ENCODE peak calls at places on chromosomes 12 and 14, in six cellular contexts. A is IMR-90, F is mesendoderm, K is mesenchymal stem cell, I is H1, M is trophoblast cell. D is an unnamed sample.

GRCh38 chr12:50088577-50089335 is 3.6 kb downstream of the SMARCD1 start:
- DNase-seq in F (peak), K (peak), M (peak), I (no peak), A (peak), D (no peak)

GRCh38 chr14:105541218-105541617 is 14.8 kb downstream of the TMEM121 start:
- DNase-seq in F (no peak), M (no peak), A (no peak), K (no peak), I (no peak), D (no peak)

GRCh38 chr12:50218386-50218785 is 51.2 kb upstream of the CERS5 start:
- DNase-seq in M (peak), I (no peak), K (peak), F (peak), A (peak), D (no peak)

GRCh38 chr14:76937181-76938091 is 91.1 kb downstream of the IRF2BPL start:
- DNase-seq in F (peak), A (peak), I (no peak), M (no peak), K (peak), D (no peak)

GRCh38 chr12:113151655-113152054 is 2.1 kb downstream of the CFAP73 start:
- DNase-seq in F (no peak), A (no peak), K (no peak), M (no peak), I (no peak), D (no peak)

GRCh38 chr14:55689971-55690871 is 110.2 kb downstream of the KTN1 start:
- DNase-seq in F (peak), K (no peak), M (no peak), I (no peak), A (no peak), D (no peak)

GRCh38 chr12:4157122-4157521 is 116.4 kb upstream of the CCND2 start:
- DNase-seq in K (no peak), I (no peak), M (no peak), A (no peak), F (peak), D (no peak)

GRCh38 chr12:62466018-62466595 is 519 bp upstream of the MON2 start:
- DNase-seq in A (peak), K (peak), M (peak), F (peak), I (no peak), D (no peak)

GRCh38 chr12:74334770-74335169 is 202.9 kb upstream of the ATXN7L3B start:
- DNase-seq in K (peak), M (no peak), F (no peak), I (no peak), A (peak), D (no peak)

GRCh38 chr14:32259368-32260013 is 56.4 kb upstream of the RNU6-8 start:
- DNase-seq in A (peak), F (peak), K (peak), I (no peak), M (peak), D (no peak)

GRCh38 chr12:124236651-124237050 is 58.2 kb upstream of the RFLNA start:
- DNase-seq in K (peak), F (no peak), A (peak), I (no peak), M (no peak), D (no peak)

GRCh38 chr14:33908540-33909223 is 42.2 kb downstream of the EGLN3 start:
- DNase-seq in F (peak), M (no peak), I (no peak), K (no peak), A (no peak), D (no peak)

DNA sequence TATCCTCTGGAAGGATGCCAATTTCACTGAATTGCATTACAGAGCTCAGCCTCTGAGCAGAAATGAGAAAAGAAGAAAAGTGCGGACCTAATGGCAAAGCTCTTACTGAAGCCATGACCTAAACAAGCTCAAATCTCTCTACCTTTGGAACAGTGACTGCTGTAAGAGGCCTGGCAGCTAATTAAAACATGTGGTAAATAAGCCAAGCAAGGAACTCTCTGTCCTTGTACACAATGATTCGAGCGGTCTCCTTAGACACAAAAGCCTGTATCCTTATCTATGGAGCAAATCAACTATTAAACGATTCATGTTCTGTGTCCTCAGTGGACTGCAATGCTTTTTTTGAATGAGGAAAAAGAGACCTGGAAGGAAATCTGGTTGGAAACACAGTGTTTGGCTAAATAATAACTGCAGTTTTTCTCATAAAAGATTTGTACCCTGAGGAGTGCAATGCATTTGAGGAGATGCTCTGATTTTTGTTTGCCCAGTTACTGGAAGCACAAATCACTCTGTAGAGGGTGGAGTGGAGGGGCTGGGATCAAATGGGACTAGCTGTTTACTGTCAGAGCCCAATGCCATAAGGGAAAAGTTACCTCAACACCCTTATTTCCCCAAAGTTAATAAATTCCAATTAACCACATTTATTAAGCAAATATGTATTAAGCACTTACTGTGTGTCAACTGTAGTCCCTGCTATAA is 113.8 kb downstream of the NDUFA12 start:
- DNase-seq in A (no peak), M (no peak), I (no peak), K (no peak), F (no peak), D (no peak)
- H4K8ac ChIP-seq in A (no peak), M (no peak), I (no peak), K (no peak), F (no peak), D (no peak)

GRCh38 chr14:22836301-22837058 is at the start of gene MMP14:
- DNase-seq in F (peak), I (no peak), K (peak), M (peak), A (peak), D (no peak)

GRCh38 chr14:22835505-22835904 is 880 bp upstream of the MMP14 start:
- DNase-seq in A (no peak), K (no peak), M (no peak), F (no peak), I (no peak), D (no peak)

GRCh38 chr14:22837750-22838538 is 1.6 kb downstream of the MMP14 start:
- DNase-seq in I (no peak), A (peak), K (peak), M (peak), F (peak), D (no peak)

GRCh38 chr14:22838631-22839041 is 2.3 kb downstream of the MMP14 start:
- DNase-seq in K (peak), I (no peak), A (peak), M (peak), F (peak), D (no peak)

DNA sequence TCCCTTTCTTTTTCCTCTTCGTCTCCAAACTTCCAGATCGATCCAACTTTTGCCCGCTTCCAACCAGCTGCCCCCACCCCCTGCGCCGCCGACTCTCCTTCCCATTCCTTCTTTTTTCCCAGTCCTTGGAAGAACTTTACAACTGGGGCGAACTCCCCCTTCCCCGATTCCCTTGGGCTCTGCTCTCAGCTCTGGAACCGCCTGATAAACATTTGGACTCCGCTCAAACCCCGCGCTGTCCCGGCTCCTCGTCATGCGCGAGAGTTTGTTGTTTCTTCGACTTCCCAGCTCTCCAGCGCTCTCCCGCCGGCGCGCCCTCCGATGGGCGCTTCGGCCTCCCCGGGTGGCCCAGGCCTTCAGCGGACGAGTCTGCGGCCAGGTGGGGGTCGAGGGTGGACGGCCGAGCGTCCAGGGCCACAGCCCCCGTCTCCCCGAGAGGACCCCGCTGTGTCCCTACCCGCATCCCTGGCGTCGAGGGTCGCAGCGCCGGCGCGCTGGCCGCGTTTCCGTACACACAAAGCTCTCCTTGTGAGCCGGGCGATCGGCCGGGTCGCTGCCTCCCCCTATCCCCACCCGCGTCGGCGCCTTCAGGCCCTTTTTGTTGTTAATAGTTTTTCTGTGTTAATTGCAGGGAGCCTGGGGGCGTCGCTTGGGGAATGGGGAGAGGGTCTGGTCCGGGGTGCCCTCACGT is 819 bp downstream of the MMP14 start:
- DNase-seq in I (no peak), F (peak), K (peak), M (no peak), A (peak), D (no peak)
- H3K4ac ChIP-seq in I (no peak), F (peak), K (peak), M (peak), A (peak), D (no peak)

GRCh38 chr14:91509878-91510170 is 286 bp downstream of the PPP4R3A start:
- DNase-seq in M (peak), I (no peak), F (no peak), K (no peak), A (no peak), D (no peak)

GRCh38 chr14:91509083-91509877 is 830 bp downstream of the PPP4R3A start:
- DNase-seq in F (peak), I (no peak), A (no peak), K (no peak), M (no peak), D (no peak)

GRCh38 chr14:91511014-91511466 is 930 bp upstream of the PPP4R3A start:
- DNase-seq in K (no peak), A (peak), F (peak), M (no peak), I (no peak), D (peak)

GRCh38 chr14:91508105-91508504 is 2.0 kb downstream of the PPP4R3A start:
- DNase-seq in A (no peak), F (no peak), K (no peak), M (no peak), I (no peak), D (no peak)

DNA sequence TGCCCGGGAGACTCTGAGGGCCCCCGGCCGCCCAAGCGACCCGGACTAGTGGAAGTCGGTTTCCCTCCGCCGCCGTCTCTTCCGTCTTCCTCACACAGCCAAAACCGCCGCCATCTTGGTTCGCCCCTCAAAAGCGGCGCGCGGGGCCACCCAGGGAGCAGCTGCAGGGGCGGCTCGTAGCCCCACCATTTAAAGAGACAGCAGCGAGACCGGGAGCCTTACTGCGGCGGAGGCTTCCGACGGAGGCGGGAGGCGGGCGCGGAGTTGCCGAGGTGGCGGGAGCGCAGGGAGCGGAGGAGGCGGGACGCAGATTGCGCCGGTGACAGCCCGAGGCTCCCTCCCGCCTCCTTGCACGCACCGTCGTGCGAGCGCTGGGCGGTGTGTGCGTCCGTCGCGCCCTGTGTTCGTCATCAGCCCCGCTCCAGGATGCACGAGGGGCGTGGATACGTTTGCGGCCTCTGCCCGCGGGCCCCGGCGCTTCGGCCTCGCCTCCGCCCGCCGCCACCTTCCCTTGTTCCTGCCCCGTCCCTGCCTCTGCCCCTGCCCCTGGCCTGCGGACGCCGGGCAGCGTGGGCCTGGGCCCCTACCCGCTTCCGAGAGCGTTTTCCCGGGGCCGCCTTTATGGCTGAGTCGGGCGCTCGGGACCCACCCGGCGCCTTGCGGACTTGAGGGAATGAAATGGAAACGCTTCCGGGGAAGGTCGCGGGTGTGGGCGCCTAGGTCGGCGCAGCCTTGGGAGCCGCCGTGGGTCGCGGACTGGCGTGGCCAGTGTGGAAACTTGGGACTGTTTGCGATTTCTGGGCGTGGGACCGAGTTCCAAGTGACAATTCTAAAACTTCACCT is at the start of gene PPP4R3A:
- DNase-seq in A (peak), M (peak), F (peak), K (peak), I (peak), D (peak)
- H4K8ac ChIP-seq in A (peak), M (peak), F (peak), K (peak), I (peak), D (no peak)

DNA sequence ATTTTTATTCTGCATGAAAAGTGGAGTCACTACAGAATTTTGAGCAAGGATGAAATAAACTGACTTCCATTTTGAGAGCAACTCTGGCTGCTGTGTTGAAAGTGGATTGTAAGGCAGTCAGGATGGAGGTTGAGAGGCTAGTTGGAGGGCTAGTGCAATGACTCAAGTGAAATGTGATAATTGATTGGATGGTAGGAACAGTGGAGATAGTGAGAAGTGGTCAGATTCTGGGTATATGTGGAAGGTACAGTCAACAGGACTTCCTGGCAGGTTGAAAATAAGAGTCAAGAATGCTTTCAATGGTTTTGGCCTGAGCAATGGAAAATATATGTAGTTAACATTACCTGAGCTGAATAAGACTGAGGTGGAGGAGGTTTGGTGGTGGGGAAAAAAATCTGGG is 29.0 kb upstream of the CMAS start:
- DNase-seq in A (no peak), F (no peak), K (no peak), M (no peak), I (no peak), D (no peak)
- H3K4ac ChIP-seq in A (no peak), F (no peak), K (no peak), M (no peak), I (no peak), D (no peak)

GRCh38 chr12:12604790-12605189 is 6.9 kb upstream of the CREBL2 start:
- DNase-seq in I (no peak), K (no peak), F (no peak), M (no peak), A (no peak), D (no peak)

GRCh38 chr12:12598864-12599263 is 12.8 kb upstream of the CREBL2 start:
- DNase-seq in F (no peak), I (no peak), M (no peak), A (no peak), K (no peak), D (no peak)

GRCh38 chr12:12599750-12600643 is 11.7 kb upstream of the CREBL2 start:
- DNase-seq in I (no peak), A (no peak), M (peak), F (no peak), K (no peak), D (no peak)

DNA sequence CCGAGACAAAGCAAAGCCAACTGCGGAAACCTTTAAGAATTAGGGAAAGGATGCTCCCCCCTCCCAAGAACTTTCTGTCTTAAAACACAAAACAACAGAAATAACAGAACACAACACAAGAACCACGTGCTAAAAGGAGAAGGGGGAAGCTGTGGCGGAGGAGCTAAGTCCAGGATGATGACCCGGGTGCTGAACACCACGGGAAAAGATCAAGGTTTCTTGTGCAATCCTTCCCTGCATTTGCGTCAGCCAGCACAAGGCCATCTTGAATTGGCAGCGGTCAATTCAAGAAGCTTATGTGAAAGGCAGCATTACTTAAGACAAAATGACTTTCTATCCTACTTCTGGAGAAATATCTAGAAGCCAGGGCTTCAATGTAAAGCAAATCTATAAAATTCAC is 11.0 kb upstream of the CREBL2 start:
- DNase-seq in I (no peak), A (no peak), F (no peak), K (no peak), M (no peak), D (no peak)
- H4K8ac ChIP-seq in I (no peak), A (no peak), F (no peak), K (no peak), M (no peak), D (no peak)

DNA sequence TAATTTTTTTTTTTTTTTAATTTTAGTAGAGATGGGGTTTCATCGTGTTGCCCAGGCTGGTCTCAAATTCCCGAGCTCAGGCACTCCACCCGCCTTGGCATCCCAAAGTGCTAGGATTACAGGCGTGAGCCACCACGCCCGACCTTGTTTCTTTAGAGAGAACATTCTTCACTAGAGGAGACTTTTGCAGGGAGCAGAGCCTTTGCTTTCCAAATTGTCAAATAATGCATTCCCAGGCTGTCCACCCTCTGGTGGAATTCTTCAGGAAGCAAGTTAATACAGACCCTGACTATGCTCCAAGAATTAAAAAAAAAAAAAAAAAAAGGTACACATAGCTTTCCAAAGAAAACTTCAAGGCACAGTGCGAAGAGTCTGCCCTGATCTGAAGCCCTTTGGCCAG is 6.8 kb downstream of the ALDH1L2 start:
- DNase-seq in K (no peak), F (no peak), M (no peak), A (no peak), I (no peak), D (no peak)
- H3K4ac ChIP-seq in K (no peak), F (no peak), M (no peak), A (no peak), I (no peak), D (no peak)

GRCh38 chr12:129772463-129773169 is 131.2 kb downstream of the TMEM132D start:
- DNase-seq in F (peak), A (no peak), M (no peak), I (no peak), K (no peak), D (no peak)
- H4K8ac ChIP-seq in F (no peak), A (no peak), M (no peak), I (no peak), K (no peak), D (no peak)

GRCh38 chr12:108690799-108691153 is 40.5 kb downstream of the CORO1C start:
- DNase-seq in F (no peak), I (no peak), M (no peak), K (no peak), A (no peak), D (no peak)
- H3K4ac ChIP-seq in F (no peak), I (no peak), M (no peak), K (peak), A (peak), D (no peak)

GRCh38 chr12:58117201-58117600 is 175.8 kb downstream of the ATP23 start:
- DNase-seq in I (no peak), M (no peak), A (no peak), K (no peak), F (peak), D (no peak)
- H4K8ac ChIP-seq in I (no peak), M (no peak), A (no peak), K (no peak), F (no peak), D (no peak)

GRCh38 chr12:104054681-104055346 is 4.8 kb upstream of the GLT8D2 start:
- DNase-seq in A (no peak), K (no peak), F (peak), M (no peak), I (no peak), D (no peak)
- H3K4ac ChIP-seq in A (no peak), K (no peak), F (no peak), M (no peak), I (no peak), D (no peak)